ENCODE peak calls at places on chromosomes 12 and 14, in six cellular contexts. Y is CD4-positive, alpha-beta memory T cell; R is HFF-Myc; K is K562; V is tibial artery; T is transverse colon. E is an unnamed sample.

GRCh38 chr12:131436922-131437705 is 273.8 kb upstream of the SFSWAP start:
- DNase-seq in R (no peak), K (no peak), Y (no peak), V (no peak), T (no peak), E (no peak)

GRCh38 chr12:42213954-42214426 is 24.1 kb downstream of the YAF2 start:
- DNase-seq in R (no peak), V (peak), Y (no peak), K (no peak), T (peak), E (peak)

GRCh38 chr14:59870277-59871165 is at the start of gene RTN1:
- DNase-seq in Y (no peak), T (peak), R (no peak), K (peak), V (peak), E (no peak)

GRCh38 chr14:51328942-51329350 is 88.9 kb downstream of the TMX1 start:
- DNase-seq in Y (no peak), R (no peak), V (peak), K (no peak), T (no peak), E (no peak)

GRCh38 chr12:51662728-51663154 is 71.7 kb downstream of the SCN8A start:
- DNase-seq in V (no peak), R (no peak), K (no peak), T (no peak), Y (no peak), E (no peak)

GRCh38 chr14:60197629-60198318 is 32.6 kb upstream of the DHRS7 start:
- DNase-seq in V (no peak), K (no peak), T (no peak), Y (no peak), R (no peak), E (no peak)

GRCh38 chr12:2979806-2980205 is 20.6 kb downstream of the TEAD4 start:
- DNase-seq in Y (no peak), R (no peak), T (no peak), K (no peak), V (no peak), E (no peak)

GRCh38 chr12:117587646-117588287 is 226.3 kb upstream of the NOS1 start:
- DNase-seq in R (no peak), Y (peak), V (peak), K (peak), T (peak), E (no peak)

GRCh38 chr12:53205747-53206146 is 1.3 kb downstream of the ITGB7 start:
- DNase-seq in Y (peak), K (peak), T (peak), V (no peak), R (no peak), E (no peak)

GRCh38 chr12:102964872-102965271 is 7.4 kb downstream of the ASCL1 start:
- DNase-seq in R (no peak), V (no peak), Y (no peak), T (peak), K (no peak), E (no peak)

GRCh38 chr14:75424496-75424895 is 3.3 kb upstream of the JDP2 start:
- DNase-seq in Y (no peak), T (no peak), K (no peak), R (no peak), V (no peak), E (no peak)

GRCh38 chr14:75422169-75422568 is 5.7 kb upstream of the JDP2 start:
- DNase-seq in V (no peak), Y (no peak), K (no peak), T (no peak), R (no peak), E (peak)

GRCh38 chr14:75417674-75418073 is 10.1 kb upstream of the JDP2 start:
- DNase-seq in Y (no peak), V (no peak), T (no peak), K (peak), R (no peak), E (no peak)

DNA sequence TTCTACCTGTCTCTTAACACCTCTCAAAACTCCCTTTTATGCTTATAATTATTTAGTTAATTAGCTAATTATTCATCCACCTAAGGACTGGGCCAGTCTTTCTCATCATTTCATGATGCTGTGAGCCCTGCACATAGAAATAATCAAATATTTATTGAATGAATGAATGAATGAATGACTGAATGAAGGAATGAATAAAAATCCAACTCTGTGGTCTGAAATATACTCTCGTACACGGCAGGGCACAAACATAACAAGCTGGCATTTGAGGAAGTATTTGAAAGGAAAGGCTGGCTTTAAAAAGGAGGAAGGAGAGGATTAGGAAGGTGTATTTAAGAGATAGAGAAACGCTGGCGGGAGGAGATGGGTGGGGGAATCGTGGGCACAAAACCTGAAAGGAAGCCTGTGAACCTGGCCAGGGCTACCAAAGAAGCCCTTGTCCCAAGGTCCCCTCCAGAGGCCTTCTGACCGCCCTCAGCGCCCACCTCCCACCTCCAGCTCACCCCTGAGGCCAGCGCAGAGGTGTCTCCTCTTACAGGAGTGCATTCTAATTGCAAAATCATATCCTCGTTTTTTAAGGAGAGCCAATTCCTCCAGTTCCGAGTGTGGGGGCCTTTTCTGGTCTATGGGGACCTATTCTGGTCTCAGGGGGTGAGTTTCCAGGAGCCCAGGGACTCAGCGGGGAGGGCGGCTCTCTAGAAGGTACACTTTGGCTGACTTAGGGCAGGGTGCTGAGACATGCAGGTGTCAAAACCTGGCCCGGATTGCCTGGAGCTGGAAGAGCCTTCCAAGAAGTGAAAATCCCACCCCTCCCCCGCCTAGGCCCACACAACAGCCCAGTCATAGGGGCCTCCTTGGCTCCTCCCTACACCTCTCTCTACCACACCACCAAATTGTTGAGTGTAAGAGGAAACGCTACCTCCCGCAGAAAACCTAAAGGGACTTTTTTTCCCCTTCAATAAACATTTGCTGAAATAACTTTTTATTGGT is 8.7 kb upstream of the JDP2 start:
- DNase-seq in T (peak), K (peak), R (no peak), V (no peak), Y (no peak), E (no peak)
- H3K4me3 ChIP-seq in T (peak), K (peak), R (no peak), V (no peak), Y (no peak), E (no peak)

GRCh38 chr12:116532986-116533342 is 26.2 kb upstream of the MAP1LC3B2 start:
- DNase-seq in Y (peak), R (no peak), T (no peak), V (no peak), K (no peak), E (no peak)
- H3K4me3 ChIP-seq in Y (peak), R (peak), T (peak), V (peak), K (peak), E (peak)

DNA sequence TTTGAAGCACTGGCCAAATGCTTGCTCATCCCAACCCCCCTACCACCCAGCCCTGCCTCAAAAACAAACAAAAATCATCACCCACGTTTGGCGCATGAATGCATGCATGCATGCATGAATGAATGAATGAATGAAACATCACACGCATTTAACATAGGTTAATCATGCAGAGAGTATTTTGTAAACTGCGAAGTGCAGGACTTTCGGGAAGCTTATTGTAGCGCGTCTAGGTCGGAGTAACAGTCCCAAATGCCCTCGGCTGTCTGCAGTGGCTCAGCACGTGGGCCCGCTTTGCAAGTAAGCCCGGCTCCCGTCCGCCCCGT is 335 bp upstream of the IFT81 start:
- DNase-seq in Y (no peak), K (no peak), R (no peak), V (no peak), T (no peak), E (no peak)
- H3K4me3 ChIP-seq in Y (peak), K (no peak), R (no peak), V (no peak), T (no peak), E (no peak)

DNA sequence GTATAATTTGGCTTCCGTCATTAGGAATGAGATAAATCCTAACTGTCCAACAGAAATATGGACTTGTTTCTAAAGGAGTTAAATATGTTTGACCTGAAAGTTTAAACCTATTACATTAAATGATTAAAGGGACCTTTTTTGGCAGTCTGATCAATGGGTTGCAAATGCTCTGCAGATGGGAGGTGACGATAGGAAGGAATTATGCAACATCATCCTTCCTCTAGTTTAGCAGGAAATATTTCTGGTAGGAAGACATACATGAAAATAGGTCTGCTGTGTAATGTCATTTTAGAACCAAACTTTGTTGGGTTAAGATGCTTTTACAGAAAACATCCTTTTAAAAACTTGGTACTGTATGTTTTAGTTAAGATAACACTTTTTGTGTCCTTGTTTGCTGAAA is 2.6 kb downstream of the LRRC10 start:
- DNase-seq in V (no peak), Y (no peak), R (no peak), K (peak), T (no peak), E (no peak)
- H3K4me3 ChIP-seq in V (no peak), Y (no peak), R (no peak), K (no peak), T (no peak), E (no peak)

DNA sequence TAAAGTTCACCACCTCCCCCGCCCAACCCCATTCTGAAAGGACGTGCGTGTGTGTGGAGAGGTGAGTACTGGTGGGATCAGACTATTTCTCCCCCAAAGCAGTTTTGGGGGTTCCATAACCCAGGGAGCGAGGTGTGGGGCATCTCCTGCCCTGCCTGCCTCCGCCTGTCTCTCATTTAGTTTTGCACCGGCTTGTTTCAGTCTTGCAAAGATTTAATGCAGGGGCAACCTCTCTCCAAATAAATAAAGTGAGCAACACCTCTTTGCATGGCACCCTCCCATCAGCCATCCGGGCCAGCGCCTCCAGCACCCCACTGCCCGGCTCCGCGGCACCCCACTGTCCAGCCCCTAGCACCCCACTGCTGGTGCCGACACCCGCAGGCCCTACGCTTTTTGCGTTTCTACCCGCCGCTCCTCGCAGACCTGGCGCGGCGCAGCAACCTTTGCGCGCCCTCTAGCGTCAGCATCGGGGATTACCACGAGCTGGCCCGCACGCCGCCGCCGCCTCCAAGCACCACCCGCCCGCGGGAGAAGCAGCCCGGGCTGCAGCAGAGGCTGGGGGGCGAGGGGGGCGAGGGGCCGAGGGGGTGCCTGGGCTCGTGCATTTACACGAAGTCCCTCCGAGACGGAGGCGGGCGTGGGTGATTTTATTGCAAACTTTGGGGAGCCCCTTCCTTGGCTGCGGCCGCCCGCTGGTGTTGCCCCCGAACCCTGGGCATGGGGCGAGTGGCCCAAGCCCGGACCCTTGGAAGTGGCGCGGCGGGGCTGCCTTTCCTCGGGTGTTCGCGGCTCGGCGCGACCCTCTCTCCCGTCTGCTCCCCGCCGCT is 55.8 kb upstream of the VRK1 start:
- DNase-seq in V (no peak), K (peak), R (no peak), Y (peak), T (peak), E (no peak)
- H3K4me3 ChIP-seq in V (no peak), K (no peak), R (peak), Y (no peak), T (peak), E (peak)

GRCh38 chr14:34460841-34461240 is 1.2 kb downstream of the SPTSSA start:
- DNase-seq in K (no peak), R (no peak), Y (no peak), V (no peak), T (no peak), E (no peak)
- H3K4me3 ChIP-seq in K (peak), R (peak), Y (no peak), V (peak), T (peak), E (peak)

GRCh38 chr12:112974904-112975303 is 3.4 kb upstream of the OAS2 start:
- DNase-seq in V (no peak), R (no peak), Y (no peak), T (no peak), K (no peak), E (no peak)
- H3K4me3 ChIP-seq in V (no peak), R (no peak), Y (no peak), T (no peak), K (no peak), E (no peak)

DNA sequence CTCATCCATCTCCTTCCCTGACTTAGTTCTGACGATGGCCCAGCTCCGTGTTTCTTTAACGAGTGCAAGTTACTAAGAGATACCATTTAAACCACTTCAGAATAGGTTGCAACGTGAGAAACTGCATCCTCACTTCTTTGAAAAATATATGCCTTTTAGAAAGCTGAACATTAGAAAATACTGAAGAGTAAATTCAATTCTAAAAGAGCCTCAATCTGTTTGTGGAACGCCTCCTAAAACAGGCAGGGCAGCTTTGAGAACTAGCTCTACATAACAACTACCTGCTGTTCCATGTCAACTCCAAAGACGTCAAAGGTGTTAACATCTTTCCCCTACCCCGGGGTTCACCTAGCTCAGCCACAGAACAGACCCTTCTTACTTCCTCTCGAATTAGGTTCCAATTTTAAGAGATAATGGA is 3.5 kb downstream of the BHLHE41 start:
- DNase-seq in R (no peak), K (no peak), T (no peak), V (no peak), Y (no peak), E (no peak)
- H3K4me3 ChIP-seq in R (peak), K (no peak), T (peak), V (peak), Y (no peak), E (peak)

E was measured in epithelial cell of proximal tubule.